ENCODE peak calls at places on chromosomes 7 and 10, in six cellular contexts. L is HepG2, X is K562, F is GM12891, C is GM12878, R is H1. Y is an unnamed sample.

GRCh38 chr10:86364551-86365345 is 1.8 kb downstream of the GRID1 start:
- DNase-seq in L (no peak), X (no peak), F (no peak), C (no peak), R (no peak), Y (no peak)

GRCh38 chr7:26865094-26865388 is 651 bp upstream of the SKAP2 start:
- DNase-seq in L (no peak), X (no peak), F (no peak), C (no peak), R (no peak), Y (no peak)

GRCh38 chr10:132298038-132298935 is 9.5 kb downstream of the STK32C start:
- DNase-seq in L (no peak), X (no peak), F (no peak), C (no peak), R (no peak), Y (no peak)

GRCh38 chr10:97633921-97634320 is 621 bp upstream of the MORN4 start:
- DNase-seq in L (peak; percentile 7), X (peak; percentile 57), F (no peak), C (no peak), R (no peak), Y (no peak)

GRCh38 chr7:148819697-148820332 is 64.3 kb downstream of the EZH2 start:
- DNase-seq in L (no peak), X (no peak), F (no peak), C (no peak), R (no peak), Y (no peak)

GRCh38 chr10:48779546-48780152 is 95.0 kb downstream of the WDFY4 start:
- DNase-seq in L (no peak), X (no peak), F (no peak), C (no peak), R (no peak), Y (no peak)

GRCh38 chr10:62852961-62853702 is 37.0 kb upstream of the EGR2 start:
- DNase-seq in L (no peak), X (no peak), F (no peak), C (peak; percentile 75), R (no peak), Y (no peak)

GRCh38 chr10:82164333-82164732 is 289.3 kb downstream of the NRG3 start:
- DNase-seq in L (no peak), X (no peak), F (no peak), C (no peak), R (no peak), Y (no peak)

GRCh38 chr10:103224133-103224532 is 21.6 kb upstream of the RPEL1 start:
- DNase-seq in L (no peak), X (no peak), F (no peak), C (no peak), R (no peak), Y (no peak)

GRCh38 chr10:28754930-28755718 is 77.8 kb downstream of the BAMBI start:
- DNase-seq in L (no peak), X (no peak), F (no peak), C (no peak), R (no peak), Y (no peak)

GRCh38 chr7:3265388-3265787 is 35.7 kb upstream of the SDK1 start:
- DNase-seq in L (no peak), X (no peak), F (no peak), C (no peak), R (no peak), Y (no peak)

GRCh38 chr10:83273035-83273434 is 866.3 kb upstream of the GHITM start:
- DNase-seq in L (no peak), X (no peak), F (no peak), C (no peak), R (no peak), Y (no peak)

GRCh38 chr7:68730871-68731403 is 867.3 kb upstream of the AUTS2 start:
- DNase-seq in L (peak; percentile 10), X (no peak), F (no peak), C (no peak), R (no peak), Y (no peak)

GRCh38 chr7:94510582-94511456 is 1.2 kb downstream of the CASD1 start:
- DNase-seq in L (peak; percentile 31), X (no peak), F (peak; percentile 8), C (no peak), R (peak; percentile 9), Y (no peak)

GRCh38 chr10:71371750-71372166 is 25.0 kb upstream of the CDH23 start:
- DNase-seq in L (no peak), X (no peak), F (peak; percentile 27), C (peak; percentile 56), R (no peak), Y (peak; percentile 35)

GRCh38 chr7:151603951-151604350 is 84.3 kb upstream of the RHEB start:
- DNase-seq in L (no peak), X (no peak), F (no peak), C (no peak), R (no peak), Y (no peak)

GRCh38 chr10:569961-570630 is 119.4 kb downstream of the DIP2C start:
- DNase-seq in L (no peak), X (no peak), F (no peak), C (no peak), R (no peak), Y (no peak)

GRCh38 chr7:23927709-23928108 is 217.7 kb downstream of the STK31 start:
- DNase-seq in L (no peak), X (no peak), F (no peak), C (no peak), R (no peak), Y (no peak)

GRCh38 chr10:6050801-6051445 is 11.2 kb downstream of the IL2RA start:
- DNase-seq in L (peak; percentile 41), X (peak; percentile 61), F (peak; percentile 52), C (peak; percentile 89), R (no peak), Y (peak; percentile 60)

GRCh38 chr10:4656576-4657194 is 169.3 kb upstream of the AKR1E2 start:
- DNase-seq in L (peak; percentile 44), X (peak; percentile 60), F (no peak), C (no peak), R (no peak), Y (no peak)

GRCh38 chr7:80816806-80817205 is 102.0 kb downstream of the SEMA3C start:
- DNase-seq in L (no peak), X (no peak), F (no peak), C (no peak), R (no peak), Y (no peak)

GRCh38 chr7:142592664-142593063 is 156.6 kb upstream of the PRSS1 start:
- DNase-seq in L (no peak), X (no peak), F (no peak), C (no peak), R (no peak), Y (no peak)

GRCh38 chr7:81632418-81632817 is 137.4 kb downstream of the HGF start:
- DNase-seq in L (no peak), X (no peak), F (no peak), C (no peak), R (no peak), Y (no peak)

GRCh38 chr7:155584763-155585531 is 38.6 kb upstream of the CNPY1 start:
- DNase-seq in L (no peak), X (peak; percentile 42), F (no peak), C (no peak), R (no peak), Y (no peak)

GRCh38 chr10:94003496-94003895 is 9.8 kb downstream of the PLCE1 start:
- DNase-seq in L (no peak), X (no peak), F (no peak), C (no peak), R (no peak), Y (no peak)

GRCh38 chr10:22246680-22247391 is 29.0 kb upstream of the EBLN1 start:
- DNase-seq in L (peak; percentile 13), X (peak; percentile 30), F (no peak), C (no peak), R (no peak), Y (no peak)

GRCh38 chr10:43237128-43237527 is 29.7 kb downstream of the RASGEF1A start:
- DNase-seq in L (no peak), X (no peak), F (no peak), C (no peak), R (no peak), Y (no peak)

GRCh38 chr7:82472966-82473365 is 29.4 kb upstream of the CACNA2D1 start:
- DNase-seq in L (no peak), X (no peak), F (no peak), C (no peak), R (no peak), Y (no peak)

GRCh38 chr10:102714621-102715455 is at the start of gene SFXN2:
- DNase-seq in L (no peak), X (peak; percentile 66), F (no peak), C (no peak), R (no peak), Y (peak; percentile 38)

GRCh38 chr10:124677871-124678565 is 66.2 kb downstream of the FAM53B start:
- DNase-seq in L (no peak), X (no peak), F (no peak), C (no peak), R (no peak), Y (no peak)

GRCh38 chr7:41889472-41889871 is 186.6 kb upstream of the INHBA start:
- DNase-seq in L (no peak), X (no peak), F (no peak), C (no peak), R (no peak), Y (no peak)

DNA sequence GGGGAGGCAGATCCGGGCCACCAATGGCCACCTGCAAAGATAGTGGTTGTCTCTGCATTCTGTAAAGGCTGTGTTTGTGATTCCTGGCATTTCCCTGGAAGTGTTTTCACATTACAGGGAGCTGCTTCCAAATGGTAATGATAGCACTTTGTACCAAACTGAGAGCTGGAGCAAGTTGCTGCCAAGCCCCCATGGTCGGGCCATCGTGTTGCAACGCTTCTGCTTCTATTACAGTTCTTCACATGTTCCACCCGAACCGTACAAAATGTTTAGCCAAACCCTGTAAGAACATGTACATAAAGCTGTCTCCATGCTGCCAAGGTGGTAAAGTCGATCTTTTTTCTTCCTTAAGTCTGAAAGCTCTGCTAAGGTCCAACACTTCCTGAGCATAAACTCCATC is 397.7 kb upstream of the NFE2L3 start:
- DNase-seq in L (no peak), X (no peak), F (no peak), C (no peak), R (no peak), Y (no peak)
- TF ChIP-seq POLR2AphosphoS5 in L (no peak), X (no peak), F (no peak), C (no peak), R (no peak), Y (no peak)

GRCh38 chr10:58266003-58266825 is 1.5 kb downstream of the IPMK start:
- DNase-seq in L (peak; percentile 53), X (peak; percentile 60), F (no peak), C (no peak), R (no peak), Y (no peak)
- TF ChIP-seq TAF1 in L (no peak), X (no peak), F (peak; percentile 25), C (no peak), R (no peak), Y (no peak)

DNA sequence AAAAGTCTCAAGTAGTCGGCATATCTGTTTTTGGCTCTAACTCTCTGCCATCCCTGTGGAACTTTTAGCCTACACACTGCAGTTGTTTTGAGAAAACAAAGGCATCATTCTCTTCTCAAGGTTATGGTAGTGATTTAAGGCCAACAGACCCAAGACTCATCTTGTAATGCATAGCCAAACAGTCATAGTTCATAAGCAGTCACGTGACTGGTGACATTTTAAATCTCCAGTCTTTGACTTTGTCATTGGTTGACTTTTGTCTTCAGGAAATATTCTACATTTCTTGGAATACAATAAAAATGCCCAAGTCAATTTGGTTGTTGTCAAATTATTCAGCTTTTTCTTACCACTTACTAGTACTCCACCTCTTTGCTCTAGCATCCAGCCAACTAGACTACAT is 114.8 kb downstream of the ANKRD30A start:
- DNase-seq in L (no peak), X (no peak), F (no peak), C (no peak), R (no peak), Y (no peak)
- TF ChIP-seq POLR2A in L (no peak), X (no peak), F (no peak), C (no peak), R (no peak), Y (no peak)

GRCh38 chr7:1533569-1534329 is 3.2 kb downstream of the MAFK start:
- DNase-seq in L (no peak), X (peak; percentile 88), F (peak; percentile 72), C (no peak), R (no peak), Y (no peak)
- TF ChIP-seq POLR2AphosphoS5 in L (no peak), X (no peak), F (no peak), C (no peak), R (no peak), Y (no peak)

Y was measured in GM12892.